ENCODE peak calls at places on chromosome 2, in ten cellular contexts. M is stomach, U is DND-41, F is uterus, V is tibial nerve, A is cardiac muscle cell, Y is OCI-LY7, H is left ventricle myocardium inferior, N is heart left ventricle, T is GM12878. Z is an unnamed sample.

GRCh38 chr2:76599732-76600368 is 889.1 kb upstream of the GCFC2 start:
- DNase-seq in M (peak; percentile 60), U (peak; percentile 58), F (no peak), V (peak; percentile 44), A (peak; percentile 94), Y (peak; percentile 81), H (no peak), N (peak; percentile 55), T (peak; percentile 43), Z (peak; percentile 92)

GRCh38 chr2:205869439-205869838 is 187.1 kb downstream of the NRP2 start:
- DNase-seq in M (no peak), U (no peak), F (no peak), V (no peak), A (no peak), Y (no peak), H (no peak), N (no peak), T (no peak), Z (no peak)

GRCh38 chr2:191740016-191740419 is 62.1 kb downstream of the NABP1 start:
- DNase-seq in M (no peak), U (peak; percentile 82), F (no peak), V (no peak), A (no peak), Y (no peak), H (no peak), N (no peak), T (peak; percentile 20), Z (peak; percentile 72)

GRCh38 chr2:23502096-23502495 is 117.1 kb downstream of the KLHL29 start:
- DNase-seq in M (no peak), U (no peak), F (no peak), V (no peak), A (no peak), Y (no peak), H (no peak), N (peak; percentile 24), T (no peak), Z (no peak)

GRCh38 chr2:88671786-88672427 is 19.6 kb upstream of the RPIA start:
- DNase-seq in M (no peak), U (peak; percentile 13), F (no peak), V (peak; percentile 18), A (peak; percentile 54), Y (peak; percentile 76), H (no peak), N (no peak), T (no peak), Z (peak; percentile 61)

GRCh38 chr2:127015106-127015910 is 91.6 kb downstream of the BIN1 start:
- DNase-seq in M (no peak), U (no peak), F (no peak), V (no peak), A (no peak), Y (no peak), H (no peak), N (no peak), T (no peak), Z (no peak)

GRCh38 chr2:125427721-125428315 is 1228.1 kb upstream of the GYPC start:
- DNase-seq in M (no peak), U (no peak), F (no peak), V (no peak), A (no peak), Y (no peak), H (no peak), N (no peak), T (no peak), Z (no peak)

GRCh38 chr2:204655626-204656025 is 110.4 kb downstream of the PARD3B start:
- DNase-seq in M (no peak), U (no peak), F (no peak), V (no peak), A (no peak), Y (no peak), H (no peak), N (no peak), T (no peak), Z (no peak)

GRCh38 chr2:58182527-58182926 is 58.6 kb downstream of the FANCL start:
- DNase-seq in M (no peak), U (no peak), F (no peak), V (no peak), A (no peak), Y (no peak), H (no peak), N (no peak), T (no peak), Z (no peak)

GRCh38 chr2:102483086-102483485 is 10.1 kb downstream of the SLC9A4 start:
- DNase-seq in M (no peak), U (no peak), F (no peak), V (no peak), A (no peak), Y (no peak), H (no peak), N (no peak), T (no peak), Z (no peak)

GRCh38 chr2:241863021-241863954 is 4.6 kb upstream of the PDCD1 start:
- DNase-seq in M (no peak), U (peak; percentile 49), F (peak; percentile 62), V (no peak), A (no peak), Y (no peak), H (peak; percentile 8), N (peak; percentile 48), T (no peak), Z (peak; percentile 72)

GRCh38 chr2:36889782-36890181 is 76.6 kb downstream of the STRN start:
- DNase-seq in M (no peak), U (no peak), F (no peak), V (no peak), A (no peak), Y (no peak), H (no peak), N (no peak), T (no peak), Z (no peak)

GRCh38 chr2:70808983-70809958 is 11.1 kb downstream of the CLEC4F start:
- DNase-seq in M (no peak), U (no peak), F (no peak), V (no peak), A (no peak), Y (no peak), H (no peak), N (no peak), T (no peak), Z (no peak)

DNA sequence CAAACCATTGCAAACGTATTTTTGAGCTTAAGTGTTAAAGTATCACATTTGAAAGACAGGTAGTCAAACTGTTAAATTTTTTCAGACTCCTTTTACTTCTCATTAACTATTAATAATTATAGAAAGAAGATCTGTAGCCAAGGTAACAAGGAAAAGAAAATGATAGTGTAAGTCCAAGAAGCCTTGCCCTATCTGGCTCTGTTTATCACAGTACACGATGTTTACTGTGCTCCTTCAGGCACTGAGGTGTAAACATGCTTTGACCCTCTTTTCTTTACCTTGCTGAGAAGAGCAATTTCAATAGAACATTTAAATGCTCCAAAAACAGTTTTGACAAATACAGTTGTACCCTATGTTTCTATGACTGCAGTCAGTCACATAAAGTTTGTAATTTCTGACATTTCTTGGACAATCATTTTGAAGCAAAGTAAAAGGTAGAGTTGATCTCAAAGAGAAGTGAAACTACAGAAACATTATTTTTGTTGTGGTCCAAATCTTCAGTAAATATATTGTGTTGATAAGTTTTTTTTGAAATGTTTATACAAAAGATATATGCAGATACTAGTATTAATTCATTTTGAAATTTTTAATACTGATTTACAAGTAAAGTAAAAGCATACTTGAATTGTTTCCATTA is 152.6 kb upstream of the KYNU start:
- DNase-seq in M (no peak), U (no peak), F (no peak), V (no peak), A (no peak), Y (no peak), H (no peak), N (no peak), T (no peak), Z (no peak)
- TF ChIP-seq CTCF in M (no peak), U (no peak), F (no peak), V (no peak), A (no peak), Y (no peak), H (no peak), N (no peak), T (no peak), Z (no peak)

GRCh38 chr2:233840520-233840919 is 13.8 kb downstream of the HJURP start:
- DNase-seq in M (peak; percentile 15), U (no peak), F (no peak), V (no peak), A (no peak), Y (no peak), H (no peak), N (no peak), T (no peak), Z (no peak)
- H3K4me3 ChIP-seq in M (no peak overlapping the region), U (no peak overlapping the region), F (no peak overlapping the region), V (no peak overlapping the region), A (no peak overlapping the region), Y (no peak overlapping the region), H (no peak overlapping the region), N (no peak overlapping the region), T (no peak overlapping the region), Z (no peak overlapping the region)

GRCh38 chr2:209686417-209686816 is 85.2 kb upstream of the UNC80 start:
- DNase-seq in M (no peak), U (no peak), F (no peak), V (no peak), A (no peak), Y (no peak), H (no peak), N (no peak), T (no peak), Z (no peak)

GRCh38 chr2:209685340-209685739 is 86.3 kb upstream of the UNC80 start:
- DNase-seq in M (no peak), U (no peak), F (no peak), V (no peak), A (no peak), Y (no peak), H (no peak), N (no peak), T (no peak), Z (no peak)

GRCh38 chr2:209688388-209688787 is 83.2 kb upstream of the UNC80 start:
- DNase-seq in M (no peak), U (no peak), F (no peak), V (no peak), A (no peak), Y (no peak), H (no peak), N (no peak), T (no peak), Z (no peak)

GRCh38 chr2:209685963-209686362 is 85.7 kb upstream of the UNC80 start:
- DNase-seq in M (no peak), U (no peak), F (no peak), V (no peak), A (no peak), Y (no peak), H (no peak), N (peak; percentile 43), T (no peak), Z (no peak)

GRCh38 chr2:209687261-209687660 is 84.4 kb upstream of the UNC80 start:
- DNase-seq in M (no peak), U (no peak), F (no peak), V (no peak), A (no peak), Y (no peak), H (no peak), N (no peak), T (no peak), Z (no peak)
- TF ChIP-seq CTCF in M (no peak), U (no peak), F (no peak), V (no peak), A (no peak), Y (no peak), H (no peak), N (no peak), T (no peak), Z (no peak)

DNA sequence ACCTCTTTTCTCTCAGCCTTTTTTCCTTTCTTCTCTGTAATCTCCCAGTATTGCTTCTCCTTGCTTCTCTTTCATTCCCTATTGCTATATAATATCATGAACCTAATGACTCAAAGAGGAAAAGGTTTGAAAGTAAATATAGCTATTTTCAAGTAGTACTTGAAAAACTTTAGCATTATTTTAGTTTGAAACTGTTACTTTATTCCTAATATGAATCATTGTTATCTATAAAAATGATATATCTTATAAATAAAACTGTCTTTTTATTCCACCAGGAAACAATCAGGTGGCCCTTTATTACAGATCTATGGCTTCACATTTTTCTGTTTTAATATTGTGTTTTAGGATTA is 311 bp upstream of the SCN1A start:
- DNase-seq in M (no peak), U (no peak), F (no peak), V (no peak), A (no peak), Y (no peak), H (no peak), N (no peak), T (no peak), Z (no peak)
- H3K4me3 ChIP-seq in M (no peak overlapping the region), U (no peak overlapping the region), F (no peak overlapping the region), V (no peak overlapping the region), A (no peak overlapping the region), Y (no peak overlapping the region), H (no peak overlapping the region), N (no peak overlapping the region), T (no peak overlapping the region), Z (no peak overlapping the region)

Z was measured in GM12865.